ENCODE peak calls at places on chromosomes 13 and 19, in five cellular contexts. Q, D, R, M and J are unnamed samples.

GRCh38 chr19:7947939-7948338 is 4.5 kb upstream of the TIMM44 start:
- DNase-seq in Q (no peak), D (no peak), R (peak), M (no peak), J (no peak)

GRCh38 chr19:10861118-10861651 is 10.2 kb upstream of the CARM1 start:
- DNase-seq in Q (peak), D (peak), R (no peak), M (peak), J (no peak)

GRCh38 chr13:63446329-63446728 is 2030.7 kb upstream of the PCDH20 start:
- DNase-seq in Q (no peak), D (no peak), R (peak), M (no peak), J (no peak)

GRCh38 chr13:79141082-79141481 is 265.0 kb downstream of the RBM26 start:
- DNase-seq in Q (no peak), D (no peak), R (no peak), M (no peak), J (no peak)

GRCh38 chr19:13098291-13099072 is 4.2 kb downstream of the LYL1 start:
- DNase-seq in Q (no peak), D (no peak), R (peak), M (no peak), J (no peak)

GRCh38 chr13:32496574-32497160 is 41.9 kb downstream of the N4BP2L2 start:
- DNase-seq in Q (no peak), D (no peak), R (no peak), M (no peak), J (no peak)

GRCh38 chr19:5031231-5032100 is 62.6 kb downstream of the KDM4B start:
- DNase-seq in Q (peak), D (peak), R (peak), M (peak), J (peak)

GRCh38 chr13:20461860-20462532 is 63.7 kb downstream of the CRYL1 start:
- DNase-seq in Q (no peak), D (no peak), R (no peak), M (no peak), J (no peak)

GRCh38 chr13:21069561-21070004 is 8.2 kb upstream of the LATS2 start:
- DNase-seq in Q (no peak), D (no peak), R (peak), M (peak), J (peak)

GRCh38 chr19:35757231-35757748 is 461 bp upstream of the HSPB6 start:
- DNase-seq in Q (no peak), D (no peak), R (peak), M (no peak), J (peak)

GRCh38 chr19:35115538-35115951 is at the start of gene FXYD3:
- DNase-seq in Q (no peak), D (no peak), R (no peak), M (no peak), J (no peak)

GRCh38 chr13:39998166-39998565 is 342.7 kb downstream of the COG6 start:
- DNase-seq in Q (no peak), D (no peak), R (no peak), M (no peak), J (no peak)

GRCh38 chr19:42366676-42367075 is 23.4 kb downstream of the CNFN start:
- DNase-seq in Q (no peak), D (no peak), R (no peak), M (no peak), J (no peak)

GRCh38 chr13:113192902-113193301 is 15.6 kb downstream of the PCID2 start:
- DNase-seq in Q (no peak), D (no peak), R (peak), M (no peak), J (no peak)

GRCh38 chr19:3723883-3724282 is 15.7 kb downstream of the TJP3 start:
- DNase-seq in Q (no peak), D (no peak), R (no peak), M (no peak), J (no peak)

GRCh38 chr19:18662972-18663732 is 20.3 kb upstream of the CRTC1 start:
- DNase-seq in Q (no peak), D (no peak), R (no peak), M (no peak), J (no peak)